ENCODE peak calls at places on chromosomes 2 and 18, in five cellular contexts. One of them, this sample, is unnamed.

GRCh38 chr2:54471221-54471711 is 15.1 kb downstream of the SPTBN1 start:
- DNase-seq in A549: peak
- DNase-seq in tibial nerve: no peak
- DNase-seq in adrenal gland: peak
- DNase-seq in NB4: no peak
- DNase-seq in this sample: no peak

GRCh38 chr2:33518929-33519328 is 42.5 kb downstream of the RASGRP3 start:
- DNase-seq in A549: peak
- DNase-seq in tibial nerve: no peak
- DNase-seq in adrenal gland: no peak
- DNase-seq in NB4: no peak
- DNase-seq in this sample: no peak

GRCh38 chr2:186751790-186752189 is 57.9 kb downstream of the FAM171B start:
- DNase-seq in A549: no peak
- DNase-seq in tibial nerve: no peak
- DNase-seq in adrenal gland: no peak
- DNase-seq in NB4: no peak
- DNase-seq in this sample: no peak

GRCh38 chr18:63264871-63265270 is 54.7 kb downstream of the BCL2 start:
- DNase-seq in A549: no peak
- DNase-seq in tibial nerve: no peak
- DNase-seq in adrenal gland: no peak
- DNase-seq in NB4: no peak
- DNase-seq in this sample: peak

GRCh38 chr18:50819027-50819726 is 639 bp downstream of the MRO start:
- DNase-seq in A549: peak
- DNase-seq in tibial nerve: no peak
- DNase-seq in adrenal gland: peak
- DNase-seq in NB4: peak
- DNase-seq in this sample: peak

GRCh38 chr2:7709907-7710306 is 792.7 kb downstream of the RNF144A start:
- DNase-seq in A549: no peak
- DNase-seq in tibial nerve: no peak
- DNase-seq in adrenal gland: no peak
- DNase-seq in NB4: no peak
- DNase-seq in this sample: no peak

GRCh38 chr2:215812966-215813365 is 200.4 kb downstream of the MREG start:
- DNase-seq in A549: no peak
- DNase-seq in tibial nerve: no peak
- DNase-seq in adrenal gland: no peak
- DNase-seq in NB4: no peak
- DNase-seq in this sample: no peak

GRCh38 chr2:48126180-48126579 is 219.9 kb upstream of the FBXO11 start:
- DNase-seq in A549: no peak
- DNase-seq in tibial nerve: no peak
- DNase-seq in adrenal gland: no peak
- DNase-seq in NB4: peak
- DNase-seq in this sample: no peak

GRCh38 chr2:135819211-135819610 is 17.8 kb downstream of the LCT start:
- DNase-seq in A549: peak
- DNase-seq in tibial nerve: no peak
- DNase-seq in adrenal gland: no peak
- DNase-seq in NB4: peak
- DNase-seq in this sample: no peak

GRCh38 chr18:45627204-45627526 is 11.9 kb downstream of the SLC14A2 start:
- DNase-seq in A549: no peak
- DNase-seq in tibial nerve: no peak
- DNase-seq in adrenal gland: no peak
- DNase-seq in NB4: no peak
- DNase-seq in this sample: no peak

GRCh38 chr2:70983506-70984227 is 5.2 kb downstream of the ANKRD53 start:
- DNase-seq in A549: no peak
- DNase-seq in tibial nerve: no peak
- DNase-seq in adrenal gland: no peak
- DNase-seq in NB4: no peak
- DNase-seq in this sample: no peak

GRCh38 chr2:217248312-217248935 is 388.6 kb upstream of the TNP1 start:
- DNase-seq in A549: no peak
- DNase-seq in tibial nerve: peak
- DNase-seq in adrenal gland: peak
- DNase-seq in NB4: peak
- DNase-seq in this sample: peak

GRCh38 chr2:62657752-62658151 is 47.8 kb upstream of the EHBP1 start:
- DNase-seq in A549: no peak
- DNase-seq in tibial nerve: no peak
- DNase-seq in adrenal gland: no peak
- DNase-seq in NB4: no peak
- DNase-seq in this sample: no peak

GRCh38 chr18:62239475-62239874 is 52.4 kb downstream of the RELCH start:
- DNase-seq in A549: no peak
- DNase-seq in tibial nerve: no peak
- DNase-seq in adrenal gland: no peak
- DNase-seq in NB4: no peak
- DNase-seq in this sample: no peak

GRCh38 chr2:237178396-237178795 is 92.7 kb downstream of the COPS8 start:
- DNase-seq in A549: peak
- DNase-seq in tibial nerve: no peak
- DNase-seq in adrenal gland: no peak
- DNase-seq in NB4: no peak
- DNase-seq in this sample: no peak

GRCh38 chr18:31581498-31582197 is 10.0 kb upstream of the TTR start:
- DNase-seq in A549: no peak
- DNase-seq in tibial nerve: no peak
- DNase-seq in adrenal gland: peak
- DNase-seq in NB4: no peak
- DNase-seq in this sample: no peak

GRCh38 chr18:75896865-75897264 is 469.4 kb upstream of the SMIM21 start:
- DNase-seq in A549: peak
- DNase-seq in tibial nerve: no peak
- DNase-seq in adrenal gland: no peak
- DNase-seq in NB4: no peak
- DNase-seq in this sample: no peak

GRCh38 chr2:216160786-216161185 is 51.6 kb downstream of the XRCC5 start:
- DNase-seq in A549: no peak
- DNase-seq in tibial nerve: no peak
- DNase-seq in adrenal gland: no peak
- DNase-seq in NB4: no peak
- DNase-seq in this sample: no peak

GRCh38 chr18:66916834-66917233 is 312.9 kb upstream of the CDH19 start:
- DNase-seq in A549: peak
- DNase-seq in tibial nerve: no peak
- DNase-seq in adrenal gland: no peak
- DNase-seq in NB4: no peak
- DNase-seq in this sample: no peak

GRCh38 chr2:1841461-1841860 is 97.1 kb upstream of the PXDN start:
- DNase-seq in A549: no peak
- DNase-seq in tibial nerve: no peak
- DNase-seq in adrenal gland: no peak
- DNase-seq in NB4: no peak
- DNase-seq in this sample: no peak

GRCh38 chr2:69305712-69306611 is 81.1 kb downstream of the GFPT1 start:
- DNase-seq in A549: peak
- DNase-seq in tibial nerve: no peak
- DNase-seq in adrenal gland: peak
- DNase-seq in NB4: peak
- DNase-seq in this sample: no peak

GRCh38 chr2:166996465-166996864 is 108.2 kb downstream of the XIRP2 start:
- DNase-seq in A549: no peak
- DNase-seq in tibial nerve: no peak
- DNase-seq in adrenal gland: no peak
- DNase-seq in NB4: no peak
- DNase-seq in this sample: no peak

GRCh38 chr2:190126758-190127157 is 64.2 kb upstream of the MSTN start:
- DNase-seq in A549: no peak
- DNase-seq in tibial nerve: no peak
- DNase-seq in adrenal gland: no peak
- DNase-seq in NB4: no peak
- DNase-seq in this sample: peak

GRCh38 chr2:190127651-190128050 is 65.1 kb upstream of the MSTN start:
- DNase-seq in A549: no peak
- DNase-seq in tibial nerve: no peak
- DNase-seq in adrenal gland: no peak
- DNase-seq in NB4: no peak
- DNase-seq in this sample: no peak

GRCh38 chr2:190121971-190122370 is 59.4 kb upstream of the MSTN start:
- DNase-seq in A549: peak
- DNase-seq in tibial nerve: no peak
- DNase-seq in adrenal gland: no peak
- DNase-seq in NB4: peak
- DNase-seq in this sample: no peak

GRCh38 chr2:190119948-190120347 is 57.4 kb upstream of the MSTN start:
- DNase-seq in A549: no peak
- DNase-seq in tibial nerve: no peak
- DNase-seq in adrenal gland: no peak
- DNase-seq in NB4: no peak
- DNase-seq in this sample: no peak

GRCh38 chr2:190123956-190124355 is 61.4 kb upstream of the MSTN start:
- DNase-seq in A549: no peak
- DNase-seq in tibial nerve: no peak
- DNase-seq in adrenal gland: no peak
- DNase-seq in NB4: no peak
- DNase-seq in this sample: no peak
- TF ChIP-seq POLR2A in A549: no peak
- TF ChIP-seq POLR2A in tibial nerve: no peak
- TF ChIP-seq POLR2A in adrenal gland: no peak
- TF ChIP-seq POLR2A in NB4: no peak
- TF ChIP-seq POLR2A in this sample: no peak

GRCh38 chr18:26226229-26227050 is at the start of gene TAF4B:
- DNase-seq in A549: peak
- DNase-seq in tibial nerve: peak
- DNase-seq in adrenal gland: peak
- DNase-seq in NB4: peak
- DNase-seq in this sample: peak
- TF ChIP-seq POLR2A in A549: peak
- TF ChIP-seq POLR2A in tibial nerve: peak
- TF ChIP-seq POLR2A in adrenal gland: peak
- TF ChIP-seq POLR2A in NB4: peak
- TF ChIP-seq POLR2A in this sample: peak

GRCh38 chr2:221571391-221572179 is 519 bp downstream of the EPHA4 start:
- DNase-seq in A549: no peak
- DNase-seq in tibial nerve: no peak
- DNase-seq in adrenal gland: peak
- DNase-seq in NB4: no peak
- DNase-seq in this sample: peak

GRCh38 chr2:221571108-221571390 is 1.1 kb downstream of the EPHA4 start:
- DNase-seq in A549: no peak
- DNase-seq in tibial nerve: no peak
- DNase-seq in adrenal gland: no peak
- DNase-seq in NB4: no peak
- DNase-seq in this sample: no peak

GRCh38 chr2:221572821-221573429 is 821 bp upstream of the EPHA4 start:
- DNase-seq in A549: peak
- DNase-seq in tibial nerve: no peak
- DNase-seq in adrenal gland: peak
- DNase-seq in NB4: no peak
- DNase-seq in this sample: peak

GRCh38 chr2:221573430-221574230 is 1.5 kb upstream of the EPHA4 start:
- DNase-seq in A549: peak
- DNase-seq in tibial nerve: peak
- DNase-seq in adrenal gland: peak
- DNase-seq in NB4: peak
- DNase-seq in this sample: peak

GRCh38 chr2:221572180-221572820 is at the start of gene EPHA4:
- DNase-seq in A549: peak
- DNase-seq in tibial nerve: peak
- DNase-seq in adrenal gland: peak
- DNase-seq in NB4: no peak
- DNase-seq in this sample: peak
- TF ChIP-seq POLR2A in A549: peak
- TF ChIP-seq POLR2A in tibial nerve: peak
- TF ChIP-seq POLR2A in adrenal gland: peak
- TF ChIP-seq POLR2A in NB4: no peak
- TF ChIP-seq POLR2A in this sample: peak

GRCh38 chr2:17539993-17540812 is at the start of gene VSNL1:
- DNase-seq in A549: peak
- DNase-seq in tibial nerve: peak
- DNase-seq in adrenal gland: peak
- DNase-seq in NB4: no peak
- DNase-seq in this sample: no peak
- TF ChIP-seq POLR2A in A549: no peak
- TF ChIP-seq POLR2A in tibial nerve: no peak
- TF ChIP-seq POLR2A in adrenal gland: no peak
- TF ChIP-seq POLR2A in NB4: no peak
- TF ChIP-seq POLR2A in this sample: no peak

DNA sequence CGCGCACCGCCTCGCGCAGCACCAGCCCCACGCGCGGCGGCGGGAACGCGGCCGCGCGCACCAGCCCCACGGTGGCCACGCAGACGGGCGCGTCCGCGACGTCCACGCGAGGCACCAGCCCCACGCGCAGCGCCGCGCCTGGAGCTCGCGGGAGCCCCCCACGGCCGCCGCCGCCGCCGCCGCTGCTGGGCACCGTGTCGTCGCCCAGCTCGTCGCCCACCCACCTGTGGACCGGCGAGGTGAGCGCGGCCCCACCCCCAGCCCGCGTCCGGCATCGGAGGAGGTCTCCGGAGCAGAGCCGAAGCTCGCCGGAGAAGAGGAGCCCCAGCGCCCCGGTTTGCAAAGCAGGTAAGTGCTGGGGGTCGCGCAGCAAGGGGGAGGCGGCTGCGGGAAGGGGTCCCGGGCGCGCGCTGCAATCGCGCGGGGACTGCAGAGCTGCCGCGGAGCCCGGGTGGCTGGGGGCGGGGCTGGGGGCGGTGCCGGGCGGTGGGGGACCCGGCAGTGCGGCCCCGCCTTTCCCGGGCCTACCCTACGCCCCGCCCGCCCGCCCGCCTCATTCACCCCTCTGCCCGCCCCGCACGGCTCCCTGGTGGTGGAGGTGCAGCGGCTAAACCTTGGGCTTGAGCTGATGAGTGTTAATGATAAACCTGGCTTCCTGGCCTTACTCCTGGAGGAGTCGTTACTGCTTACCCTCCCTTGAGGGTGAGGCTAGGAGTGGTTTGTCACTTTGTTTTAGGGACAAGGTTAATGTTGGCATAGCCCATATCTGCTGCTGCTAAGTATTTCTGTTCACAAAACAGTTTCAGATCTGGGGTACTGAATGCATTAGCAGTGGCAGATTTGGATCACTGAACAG is 900 bp downstream of the FAM117B start:
- DNase-seq in A549: peak
- DNase-seq in tibial nerve: peak
- DNase-seq in adrenal gland: peak
- DNase-seq in NB4: peak
- DNase-seq in this sample: peak
- TF ChIP-seq POLR2A in A549: no peak
- TF ChIP-seq POLR2A in tibial nerve: no peak
- TF ChIP-seq POLR2A in adrenal gland: no peak
- TF ChIP-seq POLR2A in NB4: peak
- TF ChIP-seq POLR2A in this sample: no peak

GRCh38 chr2:42132966-42133641 is 36.0 kb upstream of the EML4 start:
- DNase-seq in A549: peak
- DNase-seq in tibial nerve: peak
- DNase-seq in adrenal gland: peak
- DNase-seq in NB4: peak
- DNase-seq in this sample: peak
- TF ChIP-seq POLR2A in A549: no peak
- TF ChIP-seq POLR2A in tibial nerve: no peak
- TF ChIP-seq POLR2A in adrenal gland: peak
- TF ChIP-seq POLR2A in NB4: no peak
- TF ChIP-seq POLR2A in this sample: no peak

This sample was measured in gastrocnemius medialis.